ENCODE peak calls at places on chromosome 15, in nine cellular contexts. W is A549, I is SK-N-SH, U is ovary, S is transverse colon, B is stomach, K is K562, M is esophagus muscularis mucosa, Y is upper lobe of left lung. A is an unnamed sample.
A peak's percentile ranks its signal among the peaks of the same experiment; 100 is the strongest.

GRCh38 chr15:64348455-64348854 is 7.5 kb downstream of the CSNK1G1 start:
- DNase-seq in Y (no peak), W (no peak), K (no peak), I (no peak), M (no peak), B (no peak), U (no peak), S (no peak), A (no peak)

GRCh38 chr15:41988896-41989572 is 16.7 kb upstream of the EHD4 start:
- DNase-seq in K (no peak), U (peak; percentile 27), I (no peak), W (no peak), Y (no peak), S (no peak), M (no peak), B (no peak), A (no peak)

GRCh38 chr15:65937476-65937875 is 68.2 kb downstream of the RAB11A start:
- DNase-seq in I (peak; percentile 43), W (no peak), M (no peak), B (peak; percentile 67), K (no peak), Y (no peak), S (no peak), U (no peak), A (no peak)

GRCh38 chr15:82850731-82851130 is 41.3 kb downstream of the WHAMM start:
- DNase-seq in B (peak; percentile 3), S (no peak), U (no peak), W (no peak), K (no peak), I (peak; percentile 82), Y (no peak), M (peak; percentile 26), A (no peak)

GRCh38 chr15:80888846-80889245 is 100.8 kb downstream of the MESD start:
- DNase-seq in B (no peak), M (no peak), I (no peak), Y (no peak), K (no peak), U (no peak), S (no peak), W (no peak), A (no peak)

GRCh38 chr15:75191235-75191634 is 10.4 kb upstream of the C15orf39 start:
- DNase-seq in W (no peak), S (no peak), U (peak; percentile 28), K (no peak), I (no peak), M (no peak), Y (no peak), B (no peak), A (no peak)

GRCh38 chr15:74403981-74404563 is 29.7 kb downstream of the SEMA7A start:
- DNase-seq in U (peak; percentile 81), S (no peak), B (no peak), I (no peak), W (no peak), M (no peak), K (no peak), Y (no peak), A (no peak)

GRCh38 chr15:33064878-33065277 is 129.6 kb downstream of the FMN1 start:
- DNase-seq in K (no peak), W (no peak), Y (no peak), B (no peak), S (no peak), U (no peak), I (no peak), M (no peak), A (no peak)

GRCh38 chr15:68552773-68553172 is 26.0 kb upstream of the CORO2B start:
- DNase-seq in K (no peak), Y (no peak), M (peak; percentile 81), S (no peak), W (peak; percentile 70), B (no peak), I (no peak), U (no peak), A (no peak)

GRCh38 chr15:61038387-61038786 is 190.7 kb downstream of the RORA start:
- DNase-seq in U (no peak), M (no peak), B (no peak), Y (no peak), S (peak; percentile 19), I (peak; percentile 13), K (no peak), W (peak; percentile 12), A (peak; percentile 79)
- TF ChIP-seq EP300 in U (no peak), M (no peak), B (no peak), Y (no peak), S (no peak), I (no peak), K (no peak), W (no peak), A (no peak)

GRCh38 chr15:101122266-101122665 is 129.6 kb downstream of the CHSY1 start:
- DNase-seq in S (no peak), B (no peak), W (no peak), M (no peak), K (no peak), I (no peak), U (no peak), Y (no peak), A (no peak)
- H3K4me3 ChIP-seq in S (no peak overlapping the region), B (peak overlapping the region; percentile 24), W (no peak overlapping the region), M (peak overlapping the region; percentile 51), K (no peak overlapping the region), I (no peak overlapping the region), U (no peak overlapping the region), Y (no peak overlapping the region), A (peak overlapping the region; percentile 32)

GRCh38 chr15:70974004-70974832 is 81.6 kb downstream of the LRRC49 start:
- DNase-seq in B (no peak), M (no peak), S (no peak), I (no peak), W (peak; percentile 70), K (no peak), U (no peak), Y (no peak), A (no peak)
- TF ChIP-seq CTCF in B (no peak), M (peak; percentile 30), S (peak; percentile 47), I (peak; percentile 65), W (peak; percentile 80), K (no peak), U (no peak), Y (no peak), A (no peak)

GRCh38 chr15:87563840-87564239 is 692.7 kb downstream of the NTRK3 start:
- DNase-seq in S (no peak), I (no peak), K (no peak), B (no peak), U (no peak), W (no peak), M (no peak), Y (no peak), A (no peak)

GRCh38 chr15:87566236-87566635 is 690.3 kb downstream of the NTRK3 start:
- DNase-seq in S (no peak), I (no peak), B (no peak), W (no peak), U (no peak), Y (no peak), M (no peak), K (no peak), A (no peak)

GRCh38 chr15:87567399-87567798 is 689.1 kb downstream of the NTRK3 start:
- DNase-seq in B (no peak), M (no peak), Y (no peak), U (no peak), S (no peak), K (no peak), W (no peak), I (no peak), A (no peak)

GRCh38 chr15:87562203-87562602 is 694.3 kb downstream of the NTRK3 start:
- DNase-seq in B (no peak), K (no peak), M (no peak), I (no peak), W (no peak), S (no peak), Y (no peak), U (no peak), A (no peak)

DNA sequence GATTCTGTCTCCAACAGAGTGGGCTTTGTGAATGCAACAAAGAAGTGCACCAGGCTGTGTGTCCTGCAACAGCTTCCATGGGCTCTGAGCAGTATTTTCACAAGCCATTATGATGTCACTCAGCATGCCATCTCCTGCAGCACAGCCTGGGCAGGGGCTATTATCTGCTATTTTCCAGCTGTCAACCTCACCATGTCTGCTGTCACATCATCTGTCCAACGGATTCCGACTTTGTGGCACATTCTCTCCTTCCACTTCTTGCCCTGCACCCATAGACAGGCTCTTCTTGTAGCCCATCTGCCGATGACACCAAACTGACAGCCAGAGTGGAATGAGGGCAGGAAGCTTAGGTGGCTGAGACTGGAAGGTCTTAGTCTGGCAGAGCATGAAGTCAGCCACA is 691.9 kb downstream of the NTRK3 start:
- DNase-seq in W (no peak), S (no peak), I (no peak), M (no peak), K (no peak), U (no peak), B (no peak), Y (no peak), A (no peak)
- TF ChIP-seq EP300 in W (no peak), S (no peak), I (no peak), M (no peak), K (no peak), U (no peak), B (no peak), Y (no peak), A (no peak)

DNA sequence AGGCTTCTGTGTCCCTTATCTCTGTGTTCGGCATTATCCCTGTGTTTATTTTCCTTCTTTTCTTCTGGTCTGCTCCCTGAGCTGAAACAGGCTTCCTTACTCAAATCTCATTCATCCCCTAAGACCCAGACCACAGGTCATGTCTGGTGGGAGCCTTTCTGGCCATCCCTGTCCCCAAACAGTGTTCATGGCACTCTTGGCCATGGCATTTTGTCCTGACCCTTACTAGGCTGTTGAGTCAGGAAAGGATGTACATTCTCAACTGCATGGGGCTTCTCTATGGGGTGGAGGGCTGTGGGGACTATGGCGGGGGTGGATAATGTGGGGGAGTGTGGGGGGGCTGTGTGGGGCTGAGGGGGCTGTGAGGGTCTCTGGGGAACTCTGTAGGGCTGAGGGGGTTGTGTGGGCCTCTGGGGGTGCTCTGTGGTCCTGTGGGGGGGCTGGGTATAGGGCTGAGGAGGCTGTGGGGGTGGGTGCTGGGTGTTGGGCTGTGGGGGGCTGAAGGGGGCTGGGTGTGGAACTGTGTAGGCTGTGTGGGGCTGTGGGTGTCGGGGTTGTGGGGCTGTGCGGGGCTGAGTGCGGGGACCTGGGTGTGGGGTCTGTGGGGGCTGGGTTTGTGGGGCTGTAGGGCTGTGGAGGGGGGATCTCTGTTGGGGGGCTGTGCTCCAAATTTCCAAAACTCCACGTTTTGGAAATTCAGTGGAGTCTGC is 64.3 kb downstream of the KLF13 start:
- DNase-seq in S (no peak), M (peak; percentile 82), B (no peak), K (no peak), W (no peak), Y (no peak), U (peak; percentile 48), I (no peak), A (peak; percentile 4)
- H3K4me3 ChIP-seq in S (no peak overlapping the region), M (peak overlapping the region; percentile 63), B (peak overlapping the region; percentile 71), K (no peak overlapping the region), W (peak overlapping the region; percentile 61), Y (no peak overlapping the region), U (peak overlapping the region; percentile 55), I (no peak overlapping the region), A (no peak overlapping the region)